ENCODE peak calls at places on chromosomes 7 and 10, in eight cellular contexts. One of them, this sample, is unnamed.
A peak's percentile ranks its signal among the peaks of the same experiment; 100 is the strongest.

GRCh38 chr7:32150039-32150438 is 79.8 kb upstream of the PDE1C start:
- ATAC-seq in PC-3: no peak
- ATAC-seq in HCT116: no peak
- ATAC-seq in effector memory CD8-positive, alpha-beta T cell: no peak
- ATAC-seq in stimulated activated naive B cell treated with anti-CD40 and anti-IgM and Interleukin-4, amounts not matched to agents 10 μg/mL and 1 μg/mL and 100 μg/mL, for 72 hours: no peak
- ATAC-seq in left lobe of liver: no peak
- ATAC-seq in gastroesophageal sphincter: no peak
- ATAC-seq in Right ventricle myocardium superior: peak; percentile 86
- ATAC-seq in this sample: no peak

GRCh38 chr10:49508249-49508648 is 30.7 kb downstream of the ERCC6 start:
- ATAC-seq in Right ventricle myocardium superior: no peak
- ATAC-seq in stimulated activated naive B cell treated with anti-CD40 and anti-IgM and Interleukin-4, amounts not matched to agents 10 μg/mL and 1 μg/mL and 100 μg/mL, for 72 hours: peak; percentile 55
- ATAC-seq in gastroesophageal sphincter: no peak
- ATAC-seq in HCT116: no peak
- ATAC-seq in PC-3: no peak
- ATAC-seq in left lobe of liver: no peak
- ATAC-seq in effector memory CD8-positive, alpha-beta T cell: peak; percentile 93
- ATAC-seq in this sample: no peak

GRCh38 chr7:23002698-23003097 is 11.2 kb downstream of the HYCC1 start:
- ATAC-seq in stimulated activated naive B cell treated with anti-CD40 and anti-IgM and Interleukin-4, amounts not matched to agents 10 μg/mL and 1 μg/mL and 100 μg/mL, for 72 hours: no peak
- ATAC-seq in gastroesophageal sphincter: no peak
- ATAC-seq in HCT116: no peak
- ATAC-seq in effector memory CD8-positive, alpha-beta T cell: no peak
- ATAC-seq in left lobe of liver: no peak
- ATAC-seq in Right ventricle myocardium superior: no peak
- ATAC-seq in PC-3: no peak
- ATAC-seq in this sample: no peak

GRCh38 chr7:155692317-155692716 is 47.9 kb downstream of the RBM33 start:
- ATAC-seq in Right ventricle myocardium superior: no peak
- ATAC-seq in PC-3: peak; percentile 42
- ATAC-seq in effector memory CD8-positive, alpha-beta T cell: peak; percentile 65
- ATAC-seq in left lobe of liver: peak; percentile 61
- ATAC-seq in stimulated activated naive B cell treated with anti-CD40 and anti-IgM and Interleukin-4, amounts not matched to agents 10 μg/mL and 1 μg/mL and 100 μg/mL, for 72 hours: no peak
- ATAC-seq in gastroesophageal sphincter: no peak
- ATAC-seq in HCT116: no peak
- ATAC-seq in this sample: peak; percentile 65

GRCh38 chr7:75662579-75663301 is 76.0 kb downstream of the HIP1 start:
- ATAC-seq in stimulated activated naive B cell treated with anti-CD40 and anti-IgM and Interleukin-4, amounts not matched to agents 10 μg/mL and 1 μg/mL and 100 μg/mL, for 72 hours: peak; percentile 92
- ATAC-seq in left lobe of liver: no peak
- ATAC-seq in PC-3: no peak
- ATAC-seq in gastroesophageal sphincter: no peak
- ATAC-seq in HCT116: no peak
- ATAC-seq in effector memory CD8-positive, alpha-beta T cell: peak; percentile 40
- ATAC-seq in Right ventricle myocardium superior: no peak
- ATAC-seq in this sample: no peak

GRCh38 chr10:46048152-46048551 is 2.1 kb upstream of the MSMB start:
- ATAC-seq in gastroesophageal sphincter: no peak
- ATAC-seq in left lobe of liver: peak; percentile 95
- ATAC-seq in effector memory CD8-positive, alpha-beta T cell: no peak
- ATAC-seq in HCT116: peak; percentile 34
- ATAC-seq in PC-3: no peak
- ATAC-seq in Right ventricle myocardium superior: no peak
- ATAC-seq in stimulated activated naive B cell treated with anti-CD40 and anti-IgM and Interleukin-4, amounts not matched to agents 10 μg/mL and 1 μg/mL and 100 μg/mL, for 72 hours: no peak
- ATAC-seq in this sample: peak; percentile 81

GRCh38 chr10:12710594-12711343 is 290.7 kb downstream of the CCDC3 start:
- ATAC-seq in Right ventricle myocardium superior: peak; percentile 84
- ATAC-seq in gastroesophageal sphincter: peak; percentile 72
- ATAC-seq in left lobe of liver: peak; percentile 96
- ATAC-seq in stimulated activated naive B cell treated with anti-CD40 and anti-IgM and Interleukin-4, amounts not matched to agents 10 μg/mL and 1 μg/mL and 100 μg/mL, for 72 hours: peak; percentile 90
- ATAC-seq in PC-3: peak; percentile 25
- ATAC-seq in HCT116: peak; percentile 65
- ATAC-seq in effector memory CD8-positive, alpha-beta T cell: peak; percentile 78
- ATAC-seq in this sample: peak; percentile 81

GRCh38 chr7:12941512-12941911 is 254.1 kb downstream of the ARL4A start:
- ATAC-seq in gastroesophageal sphincter: no peak
- ATAC-seq in HCT116: no peak
- ATAC-seq in stimulated activated naive B cell treated with anti-CD40 and anti-IgM and Interleukin-4, amounts not matched to agents 10 μg/mL and 1 μg/mL and 100 μg/mL, for 72 hours: no peak
- ATAC-seq in PC-3: no peak
- ATAC-seq in Right ventricle myocardium superior: no peak
- ATAC-seq in left lobe of liver: peak; percentile 70
- ATAC-seq in effector memory CD8-positive, alpha-beta T cell: no peak
- ATAC-seq in this sample: peak; percentile 99

GRCh38 chr10:50325449-50326188 is 74.3 kb upstream of the ASAH2 start:
- ATAC-seq in gastroesophageal sphincter: peak; percentile 86
- ATAC-seq in HCT116: peak; percentile 77
- ATAC-seq in effector memory CD8-positive, alpha-beta T cell: peak; percentile 48
- ATAC-seq in Right ventricle myocardium superior: peak; percentile 68
- ATAC-seq in PC-3: peak; percentile 87
- ATAC-seq in left lobe of liver: no peak
- ATAC-seq in stimulated activated naive B cell treated with anti-CD40 and anti-IgM and Interleukin-4, amounts not matched to agents 10 μg/mL and 1 μg/mL and 100 μg/mL, for 72 hours: peak; percentile 96
- ATAC-seq in this sample: peak; percentile 95

GRCh38 chr7:100679927-100680588 is 6.5 kb downstream of the GNB2 start:
- ATAC-seq in Right ventricle myocardium superior: peak; percentile 40
- ATAC-seq in PC-3: no peak
- ATAC-seq in effector memory CD8-positive, alpha-beta T cell: no peak
- ATAC-seq in stimulated activated naive B cell treated with anti-CD40 and anti-IgM and Interleukin-4, amounts not matched to agents 10 μg/mL and 1 μg/mL and 100 μg/mL, for 72 hours: no peak
- ATAC-seq in HCT116: no peak
- ATAC-seq in left lobe of liver: peak; percentile 2
- ATAC-seq in gastroesophageal sphincter: peak; percentile 65
- ATAC-seq in this sample: peak; percentile 51

GRCh38 chr10:9102026-9102425 is 1047.5 kb downstream of the GATA3 start:
- ATAC-seq in HCT116: no peak
- ATAC-seq in Right ventricle myocardium superior: no peak
- ATAC-seq in effector memory CD8-positive, alpha-beta T cell: no peak
- ATAC-seq in stimulated activated naive B cell treated with anti-CD40 and anti-IgM and Interleukin-4, amounts not matched to agents 10 μg/mL and 1 μg/mL and 100 μg/mL, for 72 hours: no peak
- ATAC-seq in PC-3: no peak
- ATAC-seq in gastroesophageal sphincter: no peak
- ATAC-seq in left lobe of liver: no peak
- ATAC-seq in this sample: peak; percentile 55

GRCh38 chr10:114518401-114519305 is 114.4 kb upstream of the AFAP1L2 start:
- ATAC-seq in HCT116: peak; percentile 53
- ATAC-seq in effector memory CD8-positive, alpha-beta T cell: no peak
- ATAC-seq in stimulated activated naive B cell treated with anti-CD40 and anti-IgM and Interleukin-4, amounts not matched to agents 10 μg/mL and 1 μg/mL and 100 μg/mL, for 72 hours: no peak
- ATAC-seq in gastroesophageal sphincter: no peak
- ATAC-seq in left lobe of liver: no peak
- ATAC-seq in PC-3: peak; percentile 93
- ATAC-seq in Right ventricle myocardium superior: no peak
- ATAC-seq in this sample: peak; percentile 25

GRCh38 chr7:48088559-48089414 is at the start of gene UPP1:
- ATAC-seq in PC-3: peak; percentile 49
- ATAC-seq in effector memory CD8-positive, alpha-beta T cell: peak; percentile 71
- ATAC-seq in HCT116: peak; percentile 71
- ATAC-seq in gastroesophageal sphincter: peak; percentile 88
- ATAC-seq in left lobe of liver: peak; percentile 90
- ATAC-seq in Right ventricle myocardium superior: peak; percentile 95
- ATAC-seq in stimulated activated naive B cell treated with anti-CD40 and anti-IgM and Interleukin-4, amounts not matched to agents 10 μg/mL and 1 μg/mL and 100 μg/mL, for 72 hours: peak; percentile 77
- ATAC-seq in this sample: peak; percentile 88

GRCh38 chr10:121591186-121591585 is 7.1 kb downstream of the FGFR2 start:
- ATAC-seq in PC-3: no peak
- ATAC-seq in HCT116: no peak
- ATAC-seq in effector memory CD8-positive, alpha-beta T cell: no peak
- ATAC-seq in gastroesophageal sphincter: no peak
- ATAC-seq in stimulated activated naive B cell treated with anti-CD40 and anti-IgM and Interleukin-4, amounts not matched to agents 10 μg/mL and 1 μg/mL and 100 μg/mL, for 72 hours: no peak
- ATAC-seq in left lobe of liver: no peak
- ATAC-seq in Right ventricle myocardium superior: no peak
- ATAC-seq in this sample: no peak

GRCh38 chr10:48774416-48775205 is 89.9 kb downstream of the WDFY4 start:
- ATAC-seq in HCT116: no peak
- ATAC-seq in Right ventricle myocardium superior: no peak
- ATAC-seq in effector memory CD8-positive, alpha-beta T cell: no peak
- ATAC-seq in stimulated activated naive B cell treated with anti-CD40 and anti-IgM and Interleukin-4, amounts not matched to agents 10 μg/mL and 1 μg/mL and 100 μg/mL, for 72 hours: no peak
- ATAC-seq in PC-3: no peak
- ATAC-seq in gastroesophageal sphincter: no peak
- ATAC-seq in left lobe of liver: no peak
- ATAC-seq in this sample: no peak

GRCh38 chr7:47647213-47647985 is 65.5 kb upstream of the TNS3 start:
- ATAC-seq in effector memory CD8-positive, alpha-beta T cell: peak; percentile 19
- ATAC-seq in HCT116: no peak
- ATAC-seq in stimulated activated naive B cell treated with anti-CD40 and anti-IgM and Interleukin-4, amounts not matched to agents 10 μg/mL and 1 μg/mL and 100 μg/mL, for 72 hours: peak; percentile 88
- ATAC-seq in PC-3: no peak
- ATAC-seq in gastroesophageal sphincter: no peak
- ATAC-seq in left lobe of liver: peak; percentile 67
- ATAC-seq in Right ventricle myocardium superior: peak; percentile 66
- ATAC-seq in this sample: no peak

GRCh38 chr10:124343351-124344265 is 75.1 kb downstream of the OAT start:
- ATAC-seq in Right ventricle myocardium superior: no peak
- ATAC-seq in left lobe of liver: no peak
- ATAC-seq in HCT116: no peak
- ATAC-seq in stimulated activated naive B cell treated with anti-CD40 and anti-IgM and Interleukin-4, amounts not matched to agents 10 μg/mL and 1 μg/mL and 100 μg/mL, for 72 hours: no peak
- ATAC-seq in PC-3: no peak
- ATAC-seq in gastroesophageal sphincter: no peak
- ATAC-seq in effector memory CD8-positive, alpha-beta T cell: no peak
- ATAC-seq in this sample: no peak

GRCh38 chr10:95288273-95288672 is 2.5 kb downstream of the PDLIM1 start:
- ATAC-seq in left lobe of liver: no peak
- ATAC-seq in effector memory CD8-positive, alpha-beta T cell: no peak
- ATAC-seq in gastroesophageal sphincter: no peak
- ATAC-seq in HCT116: no peak
- ATAC-seq in stimulated activated naive B cell treated with anti-CD40 and anti-IgM and Interleukin-4, amounts not matched to agents 10 μg/mL and 1 μg/mL and 100 μg/mL, for 72 hours: no peak
- ATAC-seq in Right ventricle myocardium superior: peak; percentile 14
- ATAC-seq in PC-3: peak; percentile 13
- ATAC-seq in this sample: no peak

GRCh38 chr10:29994833-29995232 is 64.6 kb downstream of the JCAD start:
- ATAC-seq in effector memory CD8-positive, alpha-beta T cell: no peak
- ATAC-seq in PC-3: no peak
- ATAC-seq in gastroesophageal sphincter: no peak
- ATAC-seq in HCT116: no peak
- ATAC-seq in stimulated activated naive B cell treated with anti-CD40 and anti-IgM and Interleukin-4, amounts not matched to agents 10 μg/mL and 1 μg/mL and 100 μg/mL, for 72 hours: no peak
- ATAC-seq in Right ventricle myocardium superior: no peak
- ATAC-seq in left lobe of liver: peak; percentile 8
- ATAC-seq in this sample: peak; percentile 79

GRCh38 chr7:84914598-84914997 is 272.3 kb downstream of the SEMA3D start:
- ATAC-seq in left lobe of liver: peak; percentile 83
- ATAC-seq in PC-3: peak; percentile 28
- ATAC-seq in Right ventricle myocardium superior: peak; percentile 81
- ATAC-seq in gastroesophageal sphincter: no peak
- ATAC-seq in stimulated activated naive B cell treated with anti-CD40 and anti-IgM and Interleukin-4, amounts not matched to agents 10 μg/mL and 1 μg/mL and 100 μg/mL, for 72 hours: no peak
- ATAC-seq in effector memory CD8-positive, alpha-beta T cell: no peak
- ATAC-seq in HCT116: peak; percentile 77
- ATAC-seq in this sample: no peak